ENCODE peak calls at places on chromosomes 3 and 15, in five cellular contexts. T is CD4-positive, alpha-beta T cell; L is heart left ventricle; G is activated CD8-positive, alpha-beta memory T cell treated with anti-CD3 and anti-CD28 coated beads, Interleukin-2, amount 10 ng/mL, durations not matched to agents 7 days and 5 days; B is esophagus mucosa. K is an unnamed sample.

GRCh38 chr3:50604110-50604621 is 7.4 kb downstream of the CISH start:
- ATAC-seq in T (no peak), L (no peak), G (no peak), B (no peak), K (no peak)

GRCh38 chr15:60706145-60706544 is 227.2 kb upstream of the ICE2 start:
- ATAC-seq in T (no peak), L (no peak), G (no peak), B (no peak), K (no peak)

GRCh38 chr3:141123677-141124410 is 72.7 kb downstream of the SPSB4 start:
- ATAC-seq in T (no peak), L (peak; percentile 86), G (no peak), B (no peak), K (no peak)

GRCh38 chr3:177468816-177469590 is 271.7 kb upstream of the TBL1XR1 start:
- ATAC-seq in T (no peak), L (no peak), G (no peak), B (no peak), K (no peak)

GRCh38 chr15:80106051-80106450 is 46.6 kb downstream of the ZFAND6 start:
- ATAC-seq in T (no peak), L (no peak), G (no peak), B (no peak), K (no peak)

GRCh38 chr15:72368315-72368714 is 7.5 kb downstream of the HEXA start:
- ATAC-seq in T (no peak), L (peak; percentile 15), G (no peak), B (peak; percentile 47), K (no peak)

GRCh38 chr3:186024210-186024609 is 84.7 kb downstream of the ETV5 start:
- ATAC-seq in T (no peak), L (no peak), G (no peak), B (no peak), K (no peak)

GRCh38 chr3:73727117-73727802 is 102.5 kb upstream of the PDZRN3 start:
- ATAC-seq in T (no peak), L (peak; percentile 59), G (no peak), B (no peak), K (no peak)

GRCh38 chr15:31606942-31607497 is 280.4 kb downstream of the KLF13 start:
- ATAC-seq in T (no peak), L (no peak), G (no peak), B (no peak), K (no peak)

GRCh38 chr3:10772230-10773161 is 43.5 kb upstream of the SLC6A11 start:
- ATAC-seq in T (no peak), L (peak; percentile 43), G (no peak), B (peak; percentile 70), K (no peak)

GRCh38 chr3:10482631-10483363 is 22.6 kb downstream of the ATP2B2 start:
- ATAC-seq in T (no peak), L (no peak), G (no peak), B (peak; percentile 58), K (no peak)

GRCh38 chr3:42036483-42036823 is 54.7 kb upstream of the TRAK1 start:
- ATAC-seq in T (no peak), L (peak; percentile 93), G (no peak), B (peak; percentile 58), K (peak; percentile 19)

GRCh38 chr15:57915827-57916531 is 149.5 kb downstream of the ALDH1A2 start:
- ATAC-seq in T (no peak), L (peak; percentile 12), G (no peak), B (no peak), K (no peak)

GRCh38 chr15:98586066-98586465 is 62.3 kb upstream of the IGF1R start:
- ATAC-seq in T (peak; percentile 56), L (no peak), G (no peak), B (no peak), K (no peak)

K was measured in activated T-helper 17 cell treated with anti-CD3 and anti-CD28 coated beads, Interleukin-2, amount 50 U/mL, for 72 hours.